ENCODE peak calls at places on chromosomes 7 and 10, in five cellular contexts. B is GM12865, F is sigmoid colon, U is astrocyte of the spinal cord, V is bronchial epithelial cell. J is an unnamed sample.

GRCh38 chr7:27526991-27527722 is 135.5 kb downstream of the HIBADH start:
- DNase-seq in B (no peak), F (no peak), U (no peak), V (no peak), J (no peak)

GRCh38 chr7:73698410-73698809 is 15.0 kb downstream of the BUD23 start:
- DNase-seq in B (no peak), F (no peak), U (no peak), V (no peak), J (no peak)

GRCh38 chr7:95365151-95365550 is 31.0 kb downstream of the PON3 start:
- DNase-seq in B (no peak), F (no peak), U (peak), V (peak), J (peak)

GRCh38 chr10:93280699-93281366 is 201.3 kb downstream of the MYOF start:
- DNase-seq in B (no peak), F (no peak), U (no peak), V (no peak), J (no peak)

GRCh38 chr7:150398108-150398964 is 19.2 kb downstream of the ZNF775 start:
- DNase-seq in B (no peak), F (peak), U (no peak), V (no peak), J (no peak)

GRCh38 chr10:85602713-85603112 is 763.9 kb downstream of the GRID1 start:
- DNase-seq in B (no peak), F (no peak), U (no peak), V (no peak), J (no peak)

GRCh38 chr7:36438211-36438610 is 48.5 kb downstream of the ANLN start:
- DNase-seq in B (no peak), F (no peak), U (no peak), V (no peak), J (no peak)

GRCh38 chr7:6320791-6321190 is 48.4 kb upstream of the CYTH3 start:
- DNase-seq in B (no peak), F (no peak), U (no peak), V (no peak), J (no peak)

GRCh38 chr7:40239755-40240303 is 105.0 kb downstream of the SUGCT start:
- DNase-seq in B (no peak), F (no peak), U (no peak), V (no peak), J (no peak)

GRCh38 chr7:157703534-157704195 is 366.9 kb downstream of the DNAJB6 start:
- DNase-seq in B (no peak), F (peak), U (no peak), V (no peak), J (no peak)

GRCh38 chr7:44147026-44147881 is 6.1 kb upstream of the MYL7 start:
- DNase-seq in B (no peak), F (peak), U (no peak), V (no peak), J (no peak)

GRCh38 chr7:158000160-158000559 is 587.5 kb downstream of the PTPRN2 start:
- DNase-seq in B (no peak), F (no peak), U (no peak), V (no peak), J (no peak)

GRCh38 chr7:117069379-117069778 is 116.1 kb downstream of the ST7 start:
- DNase-seq in B (no peak), F (no peak), U (no peak), V (no peak), J (no peak)

GRCh38 chr10:103653581-103654020 is 160.1 kb downstream of the NEURL1 start:
- DNase-seq in B (no peak), F (no peak), U (no peak), V (no peak), J (peak)

GRCh38 chr10:60089095-60089494 is 182.7 kb upstream of the CCDC6 start:
- DNase-seq in B (no peak), F (no peak), U (peak), V (peak), J (peak)

GRCh38 chr10:133257489-133258065 is 19.1 kb downstream of the ADAM8 start:
- DNase-seq in B (no peak), F (peak), U (peak), V (peak), J (peak)

GRCh38 chr10:48406204-48406603 is 99.7 kb downstream of the MAPK8 start:
- DNase-seq in B (no peak), F (no peak), U (peak), V (peak), J (peak)

GRCh38 chr7:28375729-28376128 is 36.6 kb upstream of the CREB5 start:
- DNase-seq in B (no peak), F (no peak), U (no peak), V (no peak), J (no peak)

GRCh38 chr10:99207340-99207739 is 28.3 kb downstream of the HPSE2 start:
- DNase-seq in B (no peak), F (no peak), U (no peak), V (no peak), J (no peak)

GRCh38 chr10:86681047-86681446 is 12.7 kb downstream of the LDB3 start:
- DNase-seq in B (no peak), F (peak), U (no peak), V (no peak), J (peak)

GRCh38 chr7:51256244-51256781 is 60.3 kb downstream of the COBL start:
- DNase-seq in B (no peak), F (no peak), U (no peak), V (no peak), J (no peak)

GRCh38 chr10:8444630-8445029 is 390.1 kb downstream of the GATA3 start:
- DNase-seq in B (no peak), F (no peak), U (no peak), V (no peak), J (no peak)

GRCh38 chr7:3260425-3260762 is 40.7 kb upstream of the SDK1 start:
- DNase-seq in B (no peak), F (peak), U (peak), V (no peak), J (no peak)

GRCh38 chr7:149800169-149800555 is 26.8 kb upstream of the ZNF467 start:
- DNase-seq in B (no peak), F (no peak), U (no peak), V (no peak), J (no peak)

GRCh38 chr7:97819161-97819560 is 53.0 kb downstream of the ASNS start:
- DNase-seq in B (no peak), F (no peak), U (no peak), V (peak), J (peak)
- TF ChIP-seq CTCF in B (no peak), F (no peak), U (no peak), V (peak), J (peak)

GRCh38 chr7:106177738-106178592 is 65.9 kb upstream of the SYPL1 start:
- DNase-seq in B (no peak), F (no peak), U (no peak), V (no peak), J (no peak)

GRCh38 chr7:106179256-106179655 is 67.1 kb upstream of the SYPL1 start:
- DNase-seq in B (no peak), F (no peak), U (no peak), V (no peak), J (no peak)

GRCh38 chr7:106177295-106177690 is 65.2 kb upstream of the SYPL1 start:
- DNase-seq in B (no peak), F (no peak), U (no peak), V (no peak), J (no peak)

GRCh38 chr7:106176414-106177294 is 64.5 kb upstream of the SYPL1 start:
- DNase-seq in B (peak), F (peak), U (peak), V (peak), J (peak)

GRCh38 chr7:106178593-106179134 is 66.6 kb upstream of the SYPL1 start:
- DNase-seq in B (peak), F (no peak), U (peak), V (peak), J (peak)
- TF ChIP-seq CTCF in B (peak), F (no peak), U (peak), V (peak), J (peak)

DNA sequence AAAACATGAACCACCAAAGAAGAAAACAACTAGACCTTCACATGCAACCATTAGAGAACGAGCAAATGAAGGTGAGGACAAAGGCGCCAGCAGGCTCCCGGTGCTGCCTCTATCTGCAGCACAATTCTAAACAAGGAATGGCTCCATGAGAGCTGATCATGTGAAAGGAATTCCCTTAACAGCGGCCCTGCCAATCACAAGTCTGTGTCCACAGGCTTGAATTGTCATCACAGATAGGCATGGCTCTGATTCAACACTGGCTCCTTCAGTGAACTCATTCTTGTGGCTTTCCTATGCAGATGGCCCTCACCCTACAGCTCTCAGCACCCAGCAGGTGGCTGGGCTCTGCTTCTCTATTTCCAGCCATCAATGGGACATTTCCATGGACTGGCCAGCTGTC is 36.3 kb downstream of the LAMB1 start:
- DNase-seq in B (no peak), F (no peak), U (peak), V (peak), J (peak)
- TF ChIP-seq CTCF in B (no peak), F (no peak), U (peak), V (peak), J (no peak)

DNA sequence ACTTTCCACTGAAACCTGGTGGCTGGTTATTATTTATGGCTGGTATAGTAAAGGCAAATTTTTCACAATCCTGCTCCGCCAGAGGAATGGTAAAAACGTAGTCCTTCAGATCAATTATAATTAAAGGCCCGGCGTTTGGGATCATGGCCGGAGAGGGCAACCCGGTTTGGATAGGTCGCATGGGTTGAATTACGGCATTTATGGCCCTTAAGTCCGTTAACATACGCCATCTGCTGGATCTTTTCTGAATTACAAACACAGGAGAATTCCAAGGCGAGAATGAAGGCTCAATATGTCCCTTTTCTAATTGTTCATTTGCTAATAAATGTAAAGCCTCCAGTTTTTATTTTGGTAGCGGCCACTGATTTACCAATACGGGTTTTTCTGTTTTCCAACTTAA is 11.3 kb upstream of the TAS2R3 start:
- DNase-seq in B (no peak), F (no peak), U (no peak), V (no peak), J (no peak)
- TF ChIP-seq CTCF in B (peak), F (no peak), U (peak), V (peak), J (peak)

GRCh38 chr10:87862644-87863101 is 660 bp downstream of the KLLN start:
- DNase-seq in B (no peak), F (no peak), U (no peak), V (peak), J (no peak)
- TF ChIP-seq CTCF in B (no peak), F (no peak), U (no peak), V (no peak), J (no peak)

GRCh38 chr7:15584575-15584974 is 22.8 kb upstream of the AGMO start:
- DNase-seq in B (no peak), F (no peak), U (no peak), V (no peak), J (no peak)
- TF ChIP-seq CTCF in B (no peak), F (no peak), U (no peak), V (no peak), J (no peak)